ENCODE peak calls at places on chromosomes 2 and 18, in seven cellular contexts. One of them, this sample, is unnamed.

GRCh38 chr2:65485839-65486238 is 53.4 kb upstream of the SPRED2 start:
- DNase-seq in stimulated activated CD4-positive, alpha-beta T cell treated with anti-CD3 and anti-CD28 coated beads, Interleukin-15, amount 100 ng/mL, for 24 hours: no peak
- DNase-seq in M059J: no peak
- DNase-seq in neuronal stem cell: no peak
- DNase-seq in Ammon's horn: no peak
- DNase-seq in B cell: no peak
- DNase-seq in Kasumi-1: no peak
- DNase-seq in this sample: no peak

GRCh38 chr2:191206613-191207471 is 38.4 kb upstream of the MYO1B start:
- DNase-seq in M059J: no peak
- DNase-seq in stimulated activated CD4-positive, alpha-beta T cell treated with anti-CD3 and anti-CD28 coated beads, Interleukin-15, amount 100 ng/mL, for 24 hours: no peak
- DNase-seq in Kasumi-1: no peak
- DNase-seq in neuronal stem cell: no peak
- DNase-seq in B cell: no peak
- DNase-seq in Ammon's horn: no peak
- DNase-seq in this sample: no peak

GRCh38 chr2:133504566-133505505 is 63.4 kb downstream of the NCKAP5 start:
- DNase-seq in Kasumi-1: no peak
- DNase-seq in M059J: peak
- DNase-seq in Ammon's horn: peak
- DNase-seq in stimulated activated CD4-positive, alpha-beta T cell treated with anti-CD3 and anti-CD28 coated beads, Interleukin-15, amount 100 ng/mL, for 24 hours: no peak
- DNase-seq in B cell: no peak
- DNase-seq in neuronal stem cell: no peak
- DNase-seq in this sample: no peak

GRCh38 chr2:172101008-172101706 is 1.5 kb downstream of the DLX2 start:
- DNase-seq in Ammon's horn: no peak
- DNase-seq in stimulated activated CD4-positive, alpha-beta T cell treated with anti-CD3 and anti-CD28 coated beads, Interleukin-15, amount 100 ng/mL, for 24 hours: peak
- DNase-seq in neuronal stem cell: peak
- DNase-seq in Kasumi-1: peak
- DNase-seq in M059J: no peak
- DNase-seq in B cell: peak
- DNase-seq in this sample: no peak

GRCh38 chr2:213232649-213233437 is 51.4 kb upstream of the SPAG16 start:
- DNase-seq in M059J: peak
- DNase-seq in stimulated activated CD4-positive, alpha-beta T cell treated with anti-CD3 and anti-CD28 coated beads, Interleukin-15, amount 100 ng/mL, for 24 hours: peak
- DNase-seq in neuronal stem cell: peak
- DNase-seq in B cell: peak
- DNase-seq in Ammon's horn: no peak
- DNase-seq in Kasumi-1: peak
- DNase-seq in this sample: no peak

GRCh38 chr18:50928551-50928950 is 39.3 kb upstream of the ELAC1 start:
- DNase-seq in B cell: no peak
- DNase-seq in Ammon's horn: no peak
- DNase-seq in neuronal stem cell: no peak
- DNase-seq in Kasumi-1: no peak
- DNase-seq in M059J: peak
- DNase-seq in stimulated activated CD4-positive, alpha-beta T cell treated with anti-CD3 and anti-CD28 coated beads, Interleukin-15, amount 100 ng/mL, for 24 hours: no peak
- DNase-seq in this sample: no peak

GRCh38 chr2:108449410-108450200 is 599 bp downstream of the GCC2 start:
- DNase-seq in Ammon's horn: no peak
- DNase-seq in M059J: peak
- DNase-seq in stimulated activated CD4-positive, alpha-beta T cell treated with anti-CD3 and anti-CD28 coated beads, Interleukin-15, amount 100 ng/mL, for 24 hours: peak
- DNase-seq in neuronal stem cell: no peak
- DNase-seq in Kasumi-1: peak
- DNase-seq in B cell: peak
- DNase-seq in this sample: peak

GRCh38 chr2:147368306-147368705 is 476.5 kb upstream of the ACVR2A start:
- DNase-seq in neuronal stem cell: no peak
- DNase-seq in Kasumi-1: no peak
- DNase-seq in stimulated activated CD4-positive, alpha-beta T cell treated with anti-CD3 and anti-CD28 coated beads, Interleukin-15, amount 100 ng/mL, for 24 hours: no peak
- DNase-seq in M059J: no peak
- DNase-seq in B cell: no peak
- DNase-seq in Ammon's horn: no peak
- DNase-seq in this sample: no peak

GRCh38 chr2:109497911-109498870 is 115.6 kb downstream of the SEPTIN10 start:
- DNase-seq in B cell: no peak
- DNase-seq in Ammon's horn: no peak
- DNase-seq in stimulated activated CD4-positive, alpha-beta T cell treated with anti-CD3 and anti-CD28 coated beads, Interleukin-15, amount 100 ng/mL, for 24 hours: no peak
- DNase-seq in Kasumi-1: peak
- DNase-seq in neuronal stem cell: no peak
- DNase-seq in M059J: no peak
- DNase-seq in this sample: no peak

GRCh38 chr18:48356151-48356745 is 52.9 kb downstream of the ZBTB7C start:
- DNase-seq in B cell: no peak
- DNase-seq in Ammon's horn: no peak
- DNase-seq in stimulated activated CD4-positive, alpha-beta T cell treated with anti-CD3 and anti-CD28 coated beads, Interleukin-15, amount 100 ng/mL, for 24 hours: no peak
- DNase-seq in Kasumi-1: no peak
- DNase-seq in neuronal stem cell: no peak
- DNase-seq in M059J: no peak
- DNase-seq in this sample: no peak

GRCh38 chr2:165141601-165142000 is 62.2 kb downstream of the SCN3A start:
- DNase-seq in stimulated activated CD4-positive, alpha-beta T cell treated with anti-CD3 and anti-CD28 coated beads, Interleukin-15, amount 100 ng/mL, for 24 hours: no peak
- DNase-seq in neuronal stem cell: no peak
- DNase-seq in Kasumi-1: peak
- DNase-seq in M059J: no peak
- DNase-seq in Ammon's horn: no peak
- DNase-seq in B cell: no peak
- DNase-seq in this sample: no peak

GRCh38 chr18:13703899-13704298 is 22.5 kb downstream of the FAM210A start:
- DNase-seq in stimulated activated CD4-positive, alpha-beta T cell treated with anti-CD3 and anti-CD28 coated beads, Interleukin-15, amount 100 ng/mL, for 24 hours: no peak
- DNase-seq in neuronal stem cell: peak
- DNase-seq in Kasumi-1: peak
- DNase-seq in M059J: peak
- DNase-seq in Ammon's horn: no peak
- DNase-seq in B cell: no peak
- DNase-seq in this sample: no peak

GRCh38 chr18:47286776-47287410 is 35.4 kb upstream of the SKOR2 start:
- DNase-seq in M059J: no peak
- DNase-seq in Kasumi-1: no peak
- DNase-seq in neuronal stem cell: no peak
- DNase-seq in stimulated activated CD4-positive, alpha-beta T cell treated with anti-CD3 and anti-CD28 coated beads, Interleukin-15, amount 100 ng/mL, for 24 hours: no peak
- DNase-seq in B cell: no peak
- DNase-seq in Ammon's horn: no peak
- DNase-seq in this sample: no peak

GRCh38 chr18:48832961-48833700 is 117.6 kb downstream of the SMAD7 start:
- DNase-seq in Kasumi-1: no peak
- DNase-seq in B cell: no peak
- DNase-seq in neuronal stem cell: no peak
- DNase-seq in Ammon's horn: peak
- DNase-seq in M059J: peak
- DNase-seq in stimulated activated CD4-positive, alpha-beta T cell treated with anti-CD3 and anti-CD28 coated beads, Interleukin-15, amount 100 ng/mL, for 24 hours: peak
- DNase-seq in this sample: no peak